ENCODE peak calls at places on chromosomes 16 and 17, in eight cellular contexts. U is cardiac muscle cell, G is gastrocnemius medialis, E is SJSA1, D is adrenal gland, T is left lung, W is GM23248, L is transverse colon. Z is an unnamed sample.
A peak's percentile ranks its signal among the peaks of the same experiment; 100 is the strongest.

GRCh38 chr17:80649672-80650338 is 105.2 kb downstream of the RPTOR start:
- DNase-seq in U (peak; percentile 72), G (peak; percentile 22), E (no peak), D (peak; percentile 36), T (peak; percentile 51), W (peak; percentile 99), L (no peak), Z (no peak)

GRCh38 chr17:27945333-27945616 is 52.1 kb upstream of the LYRM9 start:
- DNase-seq in U (no peak), G (no peak), E (no peak), D (no peak), T (no peak), W (no peak), L (no peak), Z (no peak)

GRCh38 chr16:80260906-80261311 is 279.9 kb upstream of the DYNLRB2 start:
- DNase-seq in U (no peak), G (no peak), E (no peak), D (no peak), T (no peak), W (peak; percentile 36), L (peak; percentile 67), Z (peak; percentile 66)

GRCh38 chr17:55549140-55549539 is 37.9 kb upstream of the SMIM36 start:
- DNase-seq in U (peak; percentile 53), G (no peak), E (no peak), D (no peak), T (no peak), W (peak; percentile 10), L (no peak), Z (no peak)

GRCh38 chr16:1132431-1132830 is 20.5 kb upstream of the CACNA1H start:
- DNase-seq in U (no peak), G (no peak), E (no peak), D (no peak), T (no peak), W (no peak), L (no peak), Z (no peak)

GRCh38 chr17:41333836-41334235 is 16.8 kb downstream of the KRT33A start:
- DNase-seq in U (no peak), G (no peak), E (no peak), D (no peak), T (no peak), W (no peak), L (no peak), Z (no peak)

GRCh38 chr17:43574896-43575525 is 28.9 kb upstream of the ETV4 start:
- DNase-seq in U (no peak), G (no peak), E (no peak), D (no peak), T (no peak), W (no peak), L (no peak), Z (no peak)

GRCh38 chr17:70327279-70327678 is 157.9 kb downstream of the KCNJ2 start:
- DNase-seq in U (no peak), G (no peak), E (no peak), D (no peak), T (no peak), W (no peak), L (no peak), Z (no peak)

GRCh38 chr17:5703736-5704135 is 119.4 kb upstream of the NLRP1 start:
- DNase-seq in U (no peak), G (no peak), E (peak; percentile 2), D (no peak), T (no peak), W (no peak), L (no peak), Z (no peak)

GRCh38 chr16:31404353-31405064 is 11.4 kb downstream of the ITGAD start:
- DNase-seq in U (no peak), G (no peak), E (peak; percentile 65), D (no peak), T (no peak), W (peak; percentile 15), L (no peak), Z (no peak)

GRCh38 chr17:50276588-50277356 is 2.5 kb downstream of the TMEM92 start:
- DNase-seq in U (no peak), G (no peak), E (no peak), D (no peak), T (no peak), W (no peak), L (no peak), Z (no peak)

GRCh38 chr17:47884905-47885735 is 10.9 kb upstream of the SP2 start:
- DNase-seq in U (no peak), G (no peak), E (no peak), D (no peak), T (no peak), W (no peak), L (peak; percentile 74), Z (peak; percentile 85)

GRCh38 chr16:726438-727290 is at the start of the genes CCDC78 and HAGHL:
- DNase-seq in U (peak; percentile 71), G (no peak), E (no peak), D (peak; percentile 70), T (peak; percentile 73), W (peak; percentile 63), L (peak; percentile 61), Z (peak; percentile 80)

GRCh38 chr17:17151962-17152361 is 54.2 kb downstream of the PLD6 start:
- DNase-seq in U (no peak), G (peak; percentile 92), E (peak; percentile 94), D (peak; percentile 91), T (peak; percentile 85), W (peak; percentile 100), L (peak; percentile 63), Z (peak; percentile 52)

DNA sequence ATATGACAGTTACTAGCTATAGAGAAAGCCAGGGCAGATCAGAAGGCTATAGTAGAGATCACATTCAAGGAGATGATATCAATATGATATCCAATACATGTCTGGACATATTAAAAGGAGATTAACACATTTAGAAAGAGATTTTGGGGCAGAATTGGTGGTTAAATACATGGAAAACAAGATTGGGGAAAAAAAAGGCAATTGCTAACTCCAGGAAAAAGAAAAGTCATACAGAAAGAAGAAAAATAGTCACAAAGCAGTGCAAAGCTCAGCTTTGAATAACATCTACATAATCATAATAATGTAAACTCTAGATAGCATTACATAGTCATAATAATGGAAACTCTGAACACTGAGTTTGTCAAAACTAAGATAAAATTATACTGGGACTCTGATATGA is 40.6 kb downstream of the MYH11 start:
- DNase-seq in U (no peak), G (no peak), E (no peak), D (no peak), T (no peak), W (no peak), L (no peak), Z (no peak)
- H3K27ac ChIP-seq in U (no peak overlapping the region), G (no peak overlapping the region), E (no peak overlapping the region), D (no peak overlapping the region), T (no peak overlapping the region), W (no peak overlapping the region), L (peak overlapping the region; percentile 84), Z (no peak overlapping the region)

GRCh38 chr17:77235370-77236080 is 94.8 kb downstream of the SEC14L1 start:
- DNase-seq in U (no peak), G (peak; percentile 28), E (peak; percentile 91), D (no peak), T (no peak), W (peak; percentile 86), L (no peak), Z (peak; percentile 42)
- H3K27me3 ChIP-seq in U (no peaks in the 10 kb centered on the region), G (no peaks in the 10 kb centered on the region), E (no peaks in the 10 kb centered on the region), D (no peaks in the 10 kb centered on the region), T (no peaks in the 10 kb centered on the region), W (no peaks in the 10 kb centered on the region), L (no peaks in the 10 kb centered on the region), Z (no peaks in the 10 kb centered on the region)

DNA sequence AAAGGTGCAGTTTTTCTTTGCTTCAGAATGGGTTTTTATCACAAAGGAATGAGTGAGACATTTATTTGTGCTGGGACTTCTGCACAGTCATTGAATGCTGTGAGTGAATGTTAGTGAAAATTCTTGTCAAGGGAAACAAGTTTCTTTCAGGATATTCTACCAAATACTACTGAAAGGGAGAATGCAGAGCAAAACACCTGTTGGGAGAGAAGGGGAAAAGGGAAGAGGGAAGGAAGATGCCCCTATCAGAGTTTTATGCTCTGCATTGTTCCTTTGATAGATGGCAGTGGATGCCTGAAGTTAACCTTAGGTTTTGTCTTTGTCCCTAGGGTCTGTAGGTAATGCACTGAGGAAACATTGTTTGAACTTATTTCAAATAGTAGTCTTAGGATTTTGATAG is 3.1 kb downstream of the GGNBP2 start:
- DNase-seq in U (no peak), G (no peak), E (no peak), D (no peak), T (no peak), W (peak; percentile 16), L (no peak), Z (no peak)
- H3K4me1 ChIP-seq in U (peaks cover 19% of the 10 kb centered on the region), G (peaks cover 63% of the 10 kb centered on the region), E (peaks cover 14% of the 10 kb centered on the region), D (peaks cover 40% of the 10 kb centered on the region), T (peaks cover 15% of the 10 kb centered on the region), W (peaks cover 28% of the 10 kb centered on the region), L (peaks cover 36% of the 10 kb centered on the region), Z (peaks cover 23% of the 10 kb centered on the region)

GRCh38 chr17:37339321-37339720 is 36.5 kb upstream of the C17orf78 start:
- DNase-seq in U (no peak), G (no peak), E (no peak), D (no peak), T (no peak), W (no peak), L (no peak), Z (no peak)
- H3K27ac ChIP-seq in U (peak overlapping the region; percentile 22), G (no peak overlapping the region), E (no peak overlapping the region), D (no peak overlapping the region), T (no peak overlapping the region), W (no peak overlapping the region), L (no peak overlapping the region), Z (no peak overlapping the region)

GRCh38 chr17:35545150-35545549 is 7.7 kb upstream of the SLFN12L start:
- DNase-seq in U (no peak), G (no peak), E (no peak), D (no peak), T (no peak), W (no peak), L (no peak), Z (no peak)
- H3K27me3 ChIP-seq in U (peaks cover 78% of the 10 kb centered on the region), G (no peaks in the 10 kb centered on the region), E (peaks cover 9% of the 10 kb centered on the region), D (no peaks in the 10 kb centered on the region), T (no peaks in the 10 kb centered on the region), W (peaks cover 30% of the 10 kb centered on the region), L (peaks cover 4% of the 10 kb centered on the region), Z (no peaks in the 10 kb centered on the region)